ENCODE peak calls at places on chromosomes 13 and 19, in nine cellular contexts. S is stimulated activated CD4-positive, alpha-beta T cell treated with anti-CD3 and anti-CD28 coated beads, Interleukin-2, amount 100 ng/mL, for 48 hours; P is stimulated activated CD8-positive, alpha-beta memory T cell treated with anti-CD3 and anti-CD28 coated beads, Interleukin-7, amount 100 ng/mL, for 48 hours; J is stimulated activated naive CD8-positive, alpha-beta T cell treated with anti-CD3 and anti-CD28 coated beads, Interleukin-15, Interleukin-2, amounts not matched to agents 100 U/mL and 50 U/mL, for 24 hours; G is NCI-H2081; X is HuH-7; E is NCI-H524 treated with DMSO at 0.1 percent for 48 hours; D is OCI-LY7; Q is Karpas-422. A is an unnamed sample.
A peak's percentile ranks its signal among the peaks of the same experiment; 100 is the strongest.

GRCh38 chr13:99029576-99029975 is 51.7 kb upstream of the DOCK9 start:
- DNase-seq in S (no peak), P (no peak), J (no peak), G (no peak), X (no peak), E (no peak), D (no peak), Q (no peak), A (no peak)

GRCh38 chr13:88925954-88926353 is 1254.8 kb downstream of the SLITRK5 start:
- DNase-seq in S (no peak), P (no peak), J (no peak), G (no peak), X (no peak), E (no peak), D (no peak), Q (no peak), A (no peak)

GRCh38 chr19:2944775-2945574 is at the start of gene ZNF77:
- DNase-seq in S (peak; percentile 97), P (peak; percentile 99), J (peak; percentile 98), G (peak; percentile 100), X (peak; percentile 99), E (peak; percentile 99), D (peak; percentile 100), Q (peak; percentile 43), A (peak; percentile 99)

GRCh38 chr19:9128171-9128570 is 1.4 kb upstream of the OR7G3 start:
- DNase-seq in S (no peak), P (no peak), J (no peak), G (no peak), X (no peak), E (no peak), D (no peak), Q (no peak), A (peak; percentile 2)

GRCh38 chr13:98809345-98809777 is 56.9 kb upstream of the SLC15A1 start:
- DNase-seq in S (no peak), P (no peak), J (no peak), G (no peak), X (no peak), E (no peak), D (no peak), Q (no peak), A (no peak)

GRCh38 chr13:85816413-85816812 is 17.2 kb upstream of the SLITRK6 start:
- DNase-seq in S (no peak), P (no peak), J (no peak), G (peak; percentile 25), X (no peak), E (no peak), D (no peak), Q (peak; percentile 76), A (no peak)

GRCh38 chr13:114077938-114078335 is 54.5 kb downstream of the RASA3 start:
- DNase-seq in S (no peak), P (no peak), J (no peak), G (no peak), X (no peak), E (no peak), D (no peak), Q (no peak), A (peak; percentile 91)

GRCh38 chr13:93283255-93283654 is 56.6 kb downstream of the GPC6 start:
- DNase-seq in S (no peak), P (no peak), J (no peak), G (no peak), X (no peak), E (no peak), D (no peak), Q (no peak), A (no peak)

A was measured in astrocyte of the hippocampus.